ENCODE peak calls at places on chromosomes 13 and 19, in seven cellular contexts. C is transverse colon, T is HepG2, Q is BE2C, B is ascending aorta, N is thyroid gland, A is thoracic aorta. J is an unnamed sample.

GRCh38 chr13:73074101-73074500 is 15.3 kb downstream of the KLF5 start:
- DNase-seq in C (no peak), T (no peak), Q (no peak), B (no peak), N (no peak), A (no peak), J (no peak)

GRCh38 chr19:11364935-11365334 is 9.5 kb upstream of the SWSAP1 start:
- DNase-seq in C (no peak), T (no peak), Q (no peak), B (no peak), N (no peak), A (no peak), J (no peak)

GRCh38 chr13:36666482-36667264 is 7.1 kb upstream of the SERTM1 start:
- DNase-seq in C (no peak), T (no peak), Q (no peak), B (no peak), N (no peak), A (no peak), J (no peak)

GRCh38 chr13:94712287-94712811 is at the start of gene SOX21:
- DNase-seq in C (no peak), T (no peak), Q (no peak), B (no peak), N (no peak), A (no peak), J (no peak)

GRCh38 chr19:16368385-16369305 is 44.0 kb downstream of the KLF2 start:
- DNase-seq in C (no peak), T (peak; percentile 18), Q (no peak), B (no peak), N (no peak), A (no peak), J (no peak)

GRCh38 chr13:111945086-111945485 is 121.9 kb upstream of the SOX1 start:
- DNase-seq in C (no peak), T (no peak), Q (no peak), B (no peak), N (no peak), A (no peak), J (peak; percentile 16)

GRCh38 chr13:30924726-30925125 is 7.7 kb upstream of the TEX26 start:
- DNase-seq in C (no peak), T (no peak), Q (no peak), B (no peak), N (no peak), A (no peak), J (no peak)

GRCh38 chr13:34883381-34883780 is 58.7 kb upstream of the NBEA start:
- DNase-seq in C (no peak), T (no peak), Q (no peak), B (no peak), N (no peak), A (no peak), J (no peak)

GRCh38 chr19:47398707-47399106 is 20.6 kb downstream of the MEIS3 start:
- DNase-seq in C (no peak), T (no peak), Q (no peak), B (no peak), N (no peak), A (no peak), J (no peak)

GRCh38 chr19:5115771-5116202 is 146.9 kb downstream of the KDM4B start:
- DNase-seq in C (no peak), T (peak; percentile 66), Q (no peak), B (no peak), N (no peak), A (no peak), J (no peak)

DNA sequence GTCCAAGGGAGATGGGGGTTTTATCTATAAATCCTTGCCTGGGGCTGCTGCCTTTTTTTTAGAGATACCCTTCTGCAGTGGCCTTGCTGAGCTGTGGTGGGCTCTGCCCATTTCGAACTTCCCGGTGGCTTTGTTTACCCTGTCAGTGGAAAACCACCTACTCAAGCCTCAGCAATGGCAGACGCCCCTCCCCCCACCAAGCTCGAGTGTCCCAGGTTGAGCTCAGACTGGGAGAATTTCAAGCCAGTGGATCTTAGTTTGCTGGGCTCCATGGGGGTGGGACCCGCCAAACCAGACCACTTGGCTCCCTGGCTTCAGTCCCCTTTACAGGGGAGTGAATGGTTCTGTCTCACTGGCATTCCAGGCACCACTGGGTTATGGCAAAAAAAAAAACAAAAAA is 21.6 kb downstream of the LGALS13 start:
- DNase-seq in C (no peak), T (no peak), Q (no peak), B (no peak), N (no peak), A (no peak), J (no peak)
- TF ChIP-seq CTCF in C (no peak), T (no peak), Q (no peak), B (no peak), N (no peak), A (no peak), J (no peak)

DNA sequence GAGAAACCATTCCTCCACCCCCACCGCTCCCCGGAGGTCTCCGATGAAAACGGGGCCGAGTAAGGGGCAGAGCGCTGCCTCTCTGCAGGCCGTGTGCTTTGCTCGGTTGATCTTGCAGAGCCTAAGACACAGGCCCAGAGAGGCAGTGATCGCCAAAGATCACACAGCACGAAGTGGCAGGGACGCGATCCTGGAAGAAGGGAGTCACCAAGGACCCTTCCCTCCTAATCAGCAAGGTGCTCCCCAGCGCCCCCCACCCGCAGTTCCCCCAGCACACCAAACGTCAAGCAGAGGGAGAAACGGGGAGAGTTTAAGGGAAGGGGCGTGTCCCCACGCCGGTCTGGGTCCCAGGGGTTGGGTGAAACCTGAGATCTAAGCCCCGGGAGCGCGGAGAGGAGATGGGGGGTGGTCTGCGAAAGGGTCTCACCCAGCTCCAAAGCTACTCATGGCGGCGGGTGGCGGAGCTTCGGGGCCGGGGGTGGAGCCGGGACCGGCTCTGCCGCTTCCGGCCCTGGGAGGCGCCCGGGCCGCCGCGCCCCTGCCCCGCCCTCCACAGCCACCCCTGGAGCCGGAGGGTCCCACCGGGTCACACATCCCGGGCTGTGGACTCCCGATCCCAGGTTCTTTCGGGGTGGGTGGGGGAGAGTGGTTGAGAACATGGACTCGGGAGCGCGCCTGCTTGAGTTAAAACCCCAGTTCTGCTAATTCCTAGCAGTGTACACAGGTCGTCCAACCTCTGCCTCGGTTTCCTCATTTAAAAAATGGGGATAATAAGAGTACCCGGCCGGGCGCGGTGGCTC is at the start of gene EML2:
- DNase-seq in C (peak; percentile 80), T (peak; percentile 24), Q (peak; percentile 40), B (peak; percentile 72), N (peak; percentile 60), A (no peak), J (no peak)
- H3K4me1 ChIP-seq in C (peaks cover 46% of the 10 kb centered on the region), T (peaks cover 60% of the 10 kb centered on the region), Q (no peaks in the 10 kb centered on the region), B (peaks cover 7% of the 10 kb centered on the region), N (peaks cover 19% of the 10 kb centered on the region), A (peaks cover 10% of the 10 kb centered on the region), J (peaks cover 46% of the 10 kb centered on the region)

GRCh38 chr19:18074192-18074591 is 12.5 kb downstream of the IL12RB1 start:
- DNase-seq in C (no peak), T (peak; percentile 33), Q (no peak), B (no peak), N (no peak), A (no peak), J (no peak)
- TF ChIP-seq CTCF in C (no peak), T (peak; percentile 61), Q (peak; percentile 30), B (no peak), N (no peak), A (no peak), J (no peak)

DNA sequence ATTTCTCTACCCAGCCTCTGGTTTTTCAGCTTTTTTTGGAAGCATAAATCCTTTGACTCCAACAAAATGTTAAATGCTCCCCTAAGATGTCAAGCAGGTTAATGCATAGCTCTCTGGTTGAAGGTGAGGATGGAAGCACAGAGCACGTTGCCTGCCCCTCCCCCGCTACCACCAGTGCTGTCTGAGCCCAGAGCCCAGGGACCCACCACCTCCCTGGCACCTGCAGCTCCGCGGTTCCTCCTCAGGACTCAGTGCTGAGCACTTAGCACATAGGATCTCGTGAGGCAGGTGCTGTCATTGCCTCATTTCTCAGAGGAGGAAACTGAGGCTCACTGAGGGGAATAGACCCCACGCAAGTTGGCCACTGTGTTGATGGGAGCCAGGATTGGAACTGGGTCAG is 48.6 kb downstream of the DPF1 start:
- DNase-seq in C (no peak), T (no peak), Q (no peak), B (no peak), N (no peak), A (no peak), J (no peak)
- H3K4me1 ChIP-seq in C (no peaks in the 10 kb centered on the region), T (no peaks in the 10 kb centered on the region), Q (peaks cover 5% of the 10 kb centered on the region), B (no peaks in the 10 kb centered on the region), N (no peaks in the 10 kb centered on the region), A (peaks cover 3% of the 10 kb centered on the region), J (peaks cover 5% of the 10 kb centered on the region)

DNA sequence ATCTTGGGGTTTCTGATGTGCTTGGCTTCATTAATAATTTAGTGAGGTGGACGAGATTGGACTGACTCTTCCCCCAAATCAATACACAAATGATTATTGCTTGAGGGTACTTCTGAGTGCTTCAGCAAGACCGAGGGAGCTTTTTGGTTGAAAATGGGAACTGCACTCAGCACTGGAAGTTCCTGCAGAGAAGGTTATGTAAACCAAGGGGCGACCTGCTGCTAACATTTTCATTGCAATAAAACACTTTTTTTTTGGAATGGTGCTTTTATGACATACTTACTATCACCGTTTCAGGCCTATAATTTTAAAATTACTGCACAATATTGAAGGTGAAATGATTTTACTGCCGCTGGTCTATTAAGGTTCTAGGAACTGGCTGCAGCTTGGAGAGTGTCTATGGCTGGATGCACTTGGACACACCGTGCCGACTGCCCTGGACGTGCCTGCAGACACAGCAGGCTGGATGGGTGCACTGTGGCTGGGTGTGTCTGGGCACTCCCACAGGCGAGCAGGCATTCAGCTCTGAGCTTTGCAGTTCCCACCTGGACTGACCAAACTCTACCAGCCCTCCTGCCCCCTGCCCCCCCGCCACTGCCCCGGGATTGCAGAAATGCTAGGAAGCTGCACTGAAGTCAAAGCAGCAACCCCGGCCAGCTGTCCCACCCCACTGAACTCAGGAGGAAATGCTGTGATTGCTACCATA is 7.1 kb upstream of the LRP3 start:
- DNase-seq in C (peak; percentile 77), T (no peak), Q (no peak), B (no peak), N (peak; percentile 89), A (no peak), J (no peak)
- TF ChIP-seq CTCF in C (no peak), T (no peak), Q (no peak), B (no peak), N (no peak), A (no peak), J (no peak)

DNA sequence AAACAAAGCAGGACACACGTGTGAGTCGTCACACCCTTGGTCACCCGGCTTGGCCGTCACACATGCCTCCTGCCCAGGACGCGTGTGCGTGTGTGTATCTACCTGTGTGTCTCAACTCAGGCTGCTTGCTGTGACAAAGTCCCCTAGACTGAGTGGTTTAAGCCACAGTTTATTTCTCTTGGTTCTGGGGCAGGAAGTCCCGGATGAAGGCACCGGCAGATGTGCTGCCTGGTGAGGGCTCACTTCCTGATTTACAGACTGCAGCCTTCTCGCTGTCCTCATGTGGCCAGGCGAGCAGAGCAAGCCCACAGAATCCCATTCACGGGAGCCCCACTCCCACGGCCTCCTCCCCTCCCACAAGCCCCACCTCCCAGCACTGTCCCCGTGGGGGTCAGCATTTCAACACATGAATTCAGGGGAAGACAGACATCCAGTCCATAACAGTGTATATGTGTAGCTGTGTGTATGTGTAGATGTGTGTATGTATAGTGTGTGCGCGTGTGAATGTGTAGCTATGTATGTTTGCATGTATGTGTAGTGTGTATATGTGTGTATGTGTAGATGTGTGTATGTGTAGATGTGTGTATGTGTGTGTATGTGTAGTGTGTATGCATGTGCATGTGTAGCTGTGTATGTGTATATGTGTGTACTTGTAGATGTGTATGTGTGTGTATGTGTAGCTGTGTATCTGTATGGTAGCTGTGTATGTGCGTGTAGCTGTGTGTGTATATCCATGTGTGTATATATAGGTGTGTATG is 51.5 kb downstream of the MCF2L start:
- DNase-seq in C (no peak), T (no peak), Q (no peak), B (no peak), N (no peak), A (no peak), J (no peak)
- H3K4me1 ChIP-seq in C (no peaks in the 10 kb centered on the region), T (peaks cover 52% of the 10 kb centered on the region), Q (no peaks in the 10 kb centered on the region), B (no peaks in the 10 kb centered on the region), N (no peaks in the 10 kb centered on the region), A (no peaks in the 10 kb centered on the region), J (peaks cover 19% of the 10 kb centered on the region)

J was measured in right atrium auricular region.